ENCODE peak calls at places on chromosomes 1 and 21, in five cellular contexts. D is endothelial cell of umbilical vein, F is heart left ventricle, W is A549, Z is H1. E is an unnamed sample.

GRCh38 chr1:115725600-115725999 is 42.9 kb downstream of the CASQ2 start:
- DNase-seq in D (peak; percentile 7), F (no peak), W (no peak), Z (no peak), E (no peak)

GRCh38 chr21:34029724-34030528 is 43.5 kb upstream of the MRPS6 start:
- DNase-seq in D (peak; percentile 85), F (peak; percentile 50), W (peak; percentile 84), Z (peak; percentile 39), E (peak; percentile 36)

GRCh38 chr1:240310226-240310925 is 218.7 kb downstream of the FMN2 start:
- DNase-seq in D (no peak), F (no peak), W (peak; percentile 18), Z (no peak), E (no peak)

GRCh38 chr1:159869173-159869572 is 6.7 kb upstream of the VSIG8 start:
- DNase-seq in D (no peak), F (no peak), W (no peak), Z (no peak), E (no peak)

GRCh38 chr1:242462867-242463266 is 61.6 kb downstream of the PLD5 start:
- DNase-seq in D (no peak), F (no peak), W (no peak), Z (no peak), E (no peak)

GRCh38 chr1:163068716-163069115 is 445 bp upstream of the RGS4 start:
- DNase-seq in D (no peak), F (no peak), W (no peak), Z (no peak), E (no peak)

GRCh38 chr1:171841931-171842723 is 829 bp downstream of the DNM3 start:
- DNase-seq in D (peak; percentile 15), F (peak; percentile 29), W (no peak), Z (no peak), E (no peak)

GRCh38 chr21:37263827-37264226 is 3.3 kb downstream of the VPS26C start:
- DNase-seq in D (no peak), F (no peak), W (no peak), Z (no peak), E (no peak)

GRCh38 chr1:173473599-173474011 is 3.5 kb upstream of the PRDX6 start:
- DNase-seq in D (peak; percentile 83), F (no peak), W (no peak), Z (no peak), E (no peak)

GRCh38 chr1:30707412-30708360 is 15.7 kb downstream of the MATN1 start:
- DNase-seq in D (peak; percentile 50), F (peak; percentile 76), W (peak; percentile 57), Z (no peak), E (peak; percentile 78)

GRCh38 chr1:156368889-156369684 is at the start of gene RHBG:
- DNase-seq in D (peak; percentile 15), F (peak; percentile 37), W (no peak), Z (no peak), E (peak; percentile 7)

GRCh38 chr1:231248778-231249177 is 7.8 kb downstream of the GNPAT start:
- DNase-seq in D (no peak), F (no peak), W (no peak), Z (no peak), E (no peak)

GRCh38 chr1:86750076-86750475 is 45.7 kb downstream of the SH3GLB1 start:
- DNase-seq in D (no peak), F (no peak), W (no peak), Z (no peak), E (no peak)

GRCh38 chr1:149965440-149965839 is 28.8 kb upstream of the MTMR11 start:
- DNase-seq in D (no peak), F (no peak), W (no peak), Z (no peak), E (no peak)

GRCh38 chr21:45636459-45636858 is 7.1 kb upstream of the PCBP3 start:
- DNase-seq in D (no peak), F (no peak), W (no peak), Z (no peak), E (no peak)

GRCh38 chr1:38402230-38402815 is 355.7 kb upstream of the POU3F1 start:
- DNase-seq in D (no peak), F (no peak), W (no peak), Z (no peak), E (no peak)

GRCh38 chr1:168092151-168092550 is 44.6 kb downstream of the GPR161 start:
- DNase-seq in D (no peak), F (no peak), W (no peak), Z (no peak), E (no peak)

GRCh38 chr1:232437510-232437909 is 192.4 kb downstream of the SIPA1L2 start:
- DNase-seq in D (no peak), F (no peak), W (no peak), Z (no peak), E (no peak)

GRCh38 chr1:247431643-247432042 is 15.7 kb downstream of the NLRP3 start:
- DNase-seq in D (no peak), F (no peak), W (no peak), Z (no peak), E (no peak)

GRCh38 chr1:5448486-5448885 is 543.7 kb downstream of the NPHP4 start:
- DNase-seq in D (no peak), F (no peak), W (no peak), Z (no peak), E (no peak)

GRCh38 chr21:45923146-45923545 is 58.4 kb upstream of the COL6A1 start:
- DNase-seq in D (peak; percentile 29), F (peak; percentile 78), W (peak; percentile 58), Z (peak; percentile 56), E (no peak)

GRCh38 chr1:11316701-11317100 is 43.7 kb downstream of the UBIAD1 start:
- DNase-seq in D (no peak), F (no peak), W (no peak), Z (no peak), E (no peak)

GRCh38 chr1:125080077-125080476 is 3895.3 kb downstream of the SRGAP2C start:
- DNase-seq in D (no peak), F (no peak), W (no peak), Z (no peak), E (no peak)

GRCh38 chr21:38804617-38805281 is 980 bp upstream of the ETS2 start:
- DNase-seq in D (peak; percentile 72), F (peak; percentile 83), W (peak; percentile 69), Z (no peak), E (no peak)

GRCh38 chr1:47650205-47650604 is 212.4 kb downstream of the FOXD2 start:
- DNase-seq in D (peak; percentile 96), F (no peak), W (peak; percentile 87), Z (no peak), E (no peak)

GRCh38 chr1:236904874-236905741 is 99.1 kb downstream of the MT1HL1 start:
- DNase-seq in D (peak; percentile 7), F (no peak), W (peak; percentile 89), Z (no peak), E (no peak)

GRCh38 chr1:54884768-54885167 is 2.2 kb downstream of the DHCR24 start:
- DNase-seq in D (no peak), F (no peak), W (no peak), Z (no peak), E (no peak)

GRCh38 chr1:54885237-54885679 is 1.7 kb downstream of the DHCR24 start:
- DNase-seq in D (peak; percentile 21), F (no peak), W (no peak), Z (no peak), E (no peak)

GRCh38 chr1:54886724-54887664 is at the start of gene DHCR24:
- DNase-seq in D (peak; percentile 85), F (peak; percentile 87), W (peak; percentile 71), Z (peak; percentile 49), E (peak; percentile 98)

GRCh38 chr1:54887665-54888071 is 673 bp upstream of the DHCR24 start:
- DNase-seq in D (no peak), F (no peak), W (no peak), Z (no peak), E (no peak)

DNA sequence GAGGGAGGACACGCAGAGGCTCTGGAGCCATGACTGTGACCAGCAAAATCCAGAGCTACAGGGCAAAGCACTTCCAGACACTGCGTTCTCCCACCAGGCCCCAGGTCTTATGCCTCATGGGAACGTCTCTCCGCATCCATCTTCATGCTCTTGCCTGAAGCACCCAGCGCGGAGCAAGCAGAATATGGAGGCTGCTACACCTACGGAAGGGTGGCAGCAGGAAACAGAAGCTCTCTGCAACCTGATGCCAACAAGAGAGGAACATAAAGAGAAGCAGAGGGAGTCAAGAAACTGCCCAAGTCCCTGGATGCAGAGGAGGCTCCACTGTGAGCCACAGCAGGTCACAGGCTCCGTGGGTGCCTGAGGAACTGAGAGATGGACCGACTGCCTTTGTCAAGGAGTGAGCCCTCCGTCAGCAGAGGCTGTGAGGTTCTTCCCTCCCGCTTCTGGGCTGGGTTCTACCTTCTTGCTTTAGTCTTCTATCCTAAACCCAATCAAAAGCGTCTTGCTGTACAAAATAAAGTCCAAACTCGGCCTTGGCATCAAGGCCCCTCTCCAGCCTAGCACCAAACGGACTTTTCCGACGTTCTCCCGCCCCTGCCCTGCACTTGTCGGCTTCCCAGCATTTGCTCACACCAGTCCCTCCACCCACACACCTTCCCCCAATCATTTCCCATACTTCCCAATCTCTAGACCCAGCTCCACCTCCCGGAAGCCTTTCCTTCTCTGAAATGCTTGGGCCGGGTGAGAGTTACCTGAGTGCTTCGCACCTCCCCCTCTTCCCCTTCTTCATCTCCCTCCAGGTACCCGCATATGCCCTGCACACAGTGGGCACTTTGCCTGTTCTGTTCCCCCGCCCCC is 902 bp downstream of the DHCR24 start:
- DNase-seq in D (peak; percentile 16), F (no peak), W (no peak), Z (no peak), E (no peak)
- TF ChIP-seq POLR2A in D (no peak), F (no peak), W (no peak), Z (no peak), E (no peak)

DNA sequence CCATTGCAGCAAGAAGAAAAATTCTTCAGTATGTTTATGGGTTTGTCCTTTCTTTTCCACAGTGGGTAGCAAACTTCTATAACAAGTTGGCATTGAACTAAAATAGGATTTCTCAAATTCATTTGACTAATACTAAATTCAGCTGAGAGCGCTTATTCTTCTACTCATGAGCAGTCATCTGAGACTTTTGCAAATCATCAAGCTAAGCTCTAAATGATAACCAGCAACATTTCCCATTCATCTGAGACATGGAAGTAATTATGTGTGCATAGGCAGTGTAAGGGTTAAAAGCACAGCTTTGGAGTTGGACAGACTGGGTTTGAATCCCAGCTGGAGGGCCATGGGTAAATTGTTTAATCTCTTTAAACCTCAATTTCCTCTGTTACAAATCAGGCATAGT is 18.3 kb upstream of the CNR2 start:
- DNase-seq in D (no peak), F (no peak), W (no peak), Z (no peak), E (no peak)
- TF ChIP-seq POLR2A in D (no peak), F (no peak), W (no peak), Z (no peak), E (no peak)

GRCh38 chr1:235129774-235130570 is 1.3 kb upstream of the TOMM20 start:
- DNase-seq in D (no peak), F (no peak), W (no peak), Z (no peak), E (no peak)

GRCh38 chr1:235127774-235128452 is 724 bp downstream of the TOMM20 start:
- DNase-seq in D (peak; percentile 40), F (no peak), W (no peak), Z (no peak), E (no peak)

GRCh38 chr1:235124665-235125064 is 4.0 kb downstream of the TOMM20 start:
- DNase-seq in D (no peak), F (no peak), W (no peak), Z (no peak), E (no peak)

GRCh38 chr1:235128453-235129328 is at the start of gene TOMM20:
- DNase-seq in D (peak; percentile 99), F (peak; percentile 98), W (peak; percentile 99), Z (peak; percentile 96), E (peak; percentile 89)

GRCh38 chr1:235127203-235127602 is 1.4 kb downstream of the TOMM20 start:
- DNase-seq in D (peak; percentile 41), F (no peak), W (no peak), Z (no peak), E (no peak)
- TF ChIP-seq POLR2A in D (no peak), F (no peak), W (no peak), Z (peak; percentile 33), E (no peak)

GRCh38 chr1:202810615-202811295 is at the start of gene PCAT6:
- DNase-seq in D (peak; percentile 92), F (peak; percentile 96), W (peak; percentile 96), Z (peak; percentile 93), E (peak; percentile 93)
- TF ChIP-seq POLR2A in D (peak; percentile 90), F (peak; percentile 88), W (peak; percentile 75), Z (peak; percentile 98), E (peak; percentile 60)

E was measured in GM12892.